ENCODE peak calls at places on chromosomes 5 and 9, in six cellular contexts. K is nephron progenitor cell, V is neural progenitor cell, R is WTC11, Y is cardiac muscle cell, O is B cell. Z is an unnamed sample.

GRCh38 chr5:142356716-142357468 is 32.1 kb upstream of the SPRY4 start:
- DNase-seq in K (peak; percentile 82), V (peak; percentile 86), R (peak; percentile 86), Y (peak; percentile 87), O (peak; percentile 86), Z (peak; percentile 97)

GRCh38 chr5:1479581-1480188 is 34.4 kb upstream of the SLC6A3 start:
- DNase-seq in K (peak; percentile 54), V (peak; percentile 64), R (peak; percentile 65), Y (peak; percentile 30), O (peak; percentile 83), Z (peak; percentile 78)

GRCh38 chr9:76987594-76988200 is 31.8 kb upstream of the FOXB2 start:
- DNase-seq in K (peak; percentile 18), V (peak; percentile 74), R (peak; percentile 47), Y (peak; percentile 59), O (no peak), Z (peak; percentile 43)

GRCh38 chr5:112703866-112704820 is 33.5 kb upstream of the APC start:
- DNase-seq in K (no peak), V (no peak), R (no peak), Y (no peak), O (no peak), Z (no peak)

GRCh38 chr9:38183994-38184568 is 115.1 kb upstream of the SHB start:
- DNase-seq in K (no peak), V (no peak), R (no peak), Y (no peak), O (no peak), Z (no peak)

GRCh38 chr5:135211083-135211790 is 177.2 kb upstream of the PITX1 start:
- DNase-seq in K (no peak), V (no peak), R (no peak), Y (no peak), O (no peak), Z (no peak)

GRCh38 chr9:69671291-69671903 is 774 bp downstream of the APBA1 start:
- DNase-seq in K (no peak), V (no peak), R (no peak), Y (no peak), O (no peak), Z (no peak)

GRCh38 chr5:775960-776861 is 8.3 kb downstream of the ZDHHC11B start:
- DNase-seq in K (no peak), V (no peak), R (no peak), Y (no peak), O (no peak), Z (peak; percentile 13)

GRCh38 chr5:133977161-133977787 is 8.8 kb upstream of the C5orf15 start:
- DNase-seq in K (no peak), V (no peak), R (no peak), Y (no peak), O (no peak), Z (peak; percentile 26)

GRCh38 chr5:36367524-36367923 is 65.8 kb upstream of the RANBP3L start:
- DNase-seq in K (no peak), V (no peak), R (no peak), Y (no peak), O (no peak), Z (no peak)

GRCh38 chr5:151924564-151925395 is at the start of gene GLRA1:
- DNase-seq in K (peak; percentile 94), V (peak; percentile 93), R (peak; percentile 85), Y (peak; percentile 92), O (no peak), Z (peak; percentile 51)

GRCh38 chr9:78539904-78540303 is 243.0 kb downstream of the PSAT1 start:
- DNase-seq in K (no peak), V (no peak), R (no peak), Y (no peak), O (no peak), Z (no peak)

GRCh38 chr9:121376214-121376830 is 6.3 kb upstream of the STOM start:
- DNase-seq in K (no peak), V (no peak), R (no peak), Y (peak; percentile 26), O (no peak), Z (no peak)
- TF ChIP-seq CTCF in K (no peak), V (peak; percentile 26), R (no peak), Y (peak; percentile 42), O (peak; percentile 42), Z (no peak)

GRCh38 chr9:12424243-12424642 is 268.9 kb upstream of the TYRP1 start:
- DNase-seq in K (no peak), V (no peak), R (no peak), Y (no peak), O (no peak), Z (no peak)

GRCh38 chr9:12426198-12426864 is 266.9 kb upstream of the TYRP1 start:
- DNase-seq in K (no peak), V (peak; percentile 38), R (no peak), Y (peak; percentile 52), O (no peak), Z (no peak)
- TF ChIP-seq CTCF in K (peak; percentile 15), V (peak; percentile 59), R (no peak), Y (peak; percentile 29), O (no peak), Z (no peak)

DNA sequence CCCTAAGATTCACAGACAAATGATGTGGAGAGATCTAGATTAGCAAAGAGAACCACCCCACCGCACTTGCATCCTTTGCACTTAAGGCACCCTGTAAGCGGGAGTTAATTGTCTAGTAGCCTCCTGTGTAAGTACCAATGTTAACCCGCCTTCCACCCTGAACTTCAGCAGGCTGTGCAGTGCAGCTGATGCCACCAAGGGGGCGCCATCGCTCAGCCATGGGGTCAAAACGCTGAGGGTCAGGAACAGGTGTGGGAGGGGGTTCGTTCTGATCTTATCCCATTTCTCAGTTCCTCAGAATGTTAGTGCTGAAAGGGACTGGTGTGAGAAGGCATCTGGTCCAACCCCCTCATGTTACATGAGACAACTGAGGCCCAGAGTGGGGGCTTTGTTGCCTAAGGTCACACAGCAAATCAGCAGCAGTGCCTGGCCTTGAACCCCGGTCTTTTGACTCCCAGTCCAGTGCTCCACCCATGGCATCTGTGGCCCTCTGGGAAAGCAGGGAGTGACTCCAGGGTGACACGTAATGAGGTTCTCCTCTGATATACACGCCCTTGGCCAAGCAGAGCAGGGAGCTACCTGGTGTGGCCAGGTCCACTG is 57.3 kb downstream of the CYFIP2 start:
- DNase-seq in K (no peak), V (no peak), R (peak; percentile 66), Y (no peak), O (no peak), Z (no peak)
- TF ChIP-seq CTCF in K (no peak), V (peak; percentile 49), R (peak; percentile 71), Y (peak; percentile 17), O (peak; percentile 49), Z (no peak)

GRCh38 chr9:92501671-92502393 is 19.5 kb upstream of the ASPN start:
- DNase-seq in K (no peak), V (peak; percentile 52), R (peak; percentile 44), Y (peak; percentile 44), O (no peak), Z (peak; percentile 36)
- TF ChIP-seq CTCF in K (peak; percentile 44), V (peak; percentile 64), R (no peak), Y (peak; percentile 62), O (no peak), Z (peak; percentile 27)

GRCh38 chr9:20623021-20623747 is 885 bp upstream of the MLLT3 start:
- DNase-seq in K (peak; percentile 45), V (peak; percentile 32), R (peak; percentile 22), Y (peak; percentile 50), O (peak; percentile 53), Z (peak; percentile 24)
- TF ChIP-seq CTCF in K (no peak), V (no peak), R (no peak), Y (no peak), O (no peak), Z (no peak)

GRCh38 chr9:130624154-130624553 is 40.2 kb upstream of the PRDM12 start:
- DNase-seq in K (no peak), V (no peak), R (no peak), Y (no peak), O (no peak), Z (no peak)

GRCh38 chr9:130623466-130623865 is 40.9 kb upstream of the PRDM12 start:
- DNase-seq in K (no peak), V (no peak), R (no peak), Y (no peak), O (no peak), Z (no peak)

GRCh38 chr9:130627051-130627450 is 37.3 kb upstream of the PRDM12 start:
- DNase-seq in K (no peak), V (no peak), R (no peak), Y (no peak), O (no peak), Z (no peak)

GRCh38 chr9:130627896-130628792 is 36.2 kb upstream of the PRDM12 start:
- DNase-seq in K (peak; percentile 14), V (no peak), R (no peak), Y (no peak), O (no peak), Z (no peak)

DNA sequence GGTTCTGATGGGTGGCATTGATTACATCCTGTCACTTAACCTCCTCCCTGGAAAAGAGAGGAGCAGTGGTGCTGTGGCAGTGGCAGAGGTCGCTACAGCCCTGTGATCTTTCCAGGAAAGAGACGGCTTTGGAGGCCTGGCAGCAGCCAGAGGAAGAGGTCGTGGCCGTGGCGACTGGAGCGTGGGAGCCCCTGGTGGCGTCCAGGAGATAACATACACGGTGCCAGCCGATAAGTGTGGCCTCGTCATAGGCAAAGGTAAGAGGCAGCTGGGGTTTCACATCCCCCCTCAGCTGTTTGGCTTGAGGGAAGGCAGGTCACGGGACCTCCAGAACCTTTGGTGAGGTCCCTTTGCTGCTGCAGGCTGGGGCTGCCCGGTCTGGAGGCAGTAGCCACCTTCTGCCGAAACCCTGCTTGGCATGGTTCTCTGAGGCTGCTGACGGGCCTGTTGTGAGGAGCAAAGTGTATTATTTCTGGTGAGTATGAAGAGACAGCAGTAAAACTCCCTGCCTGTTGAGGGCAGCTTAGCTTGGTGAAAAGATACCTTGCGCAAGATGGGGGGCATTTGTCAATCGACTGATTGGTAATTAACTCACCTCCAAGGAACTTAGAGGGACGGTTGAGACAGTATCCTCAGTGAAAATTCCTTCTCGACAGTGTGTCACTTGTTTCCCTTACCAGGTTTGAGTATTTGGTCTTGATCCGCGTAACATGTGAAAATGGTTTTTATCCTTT is 38.0 kb upstream of the PRDM12 start:
- DNase-seq in K (peak; percentile 47), V (peak; percentile 36), R (no peak), Y (peak; percentile 29), O (no peak), Z (no peak)
- TF ChIP-seq CTCF in K (peak; percentile 34), V (peak; percentile 20), R (no peak), Y (no peak), O (no peak), Z (no peak)